ENCODE peak calls at places on chromosomes 11 and 22, in five cellular contexts. I, A, K, W and T are unnamed samples.

GRCh38 chr11:114243461-114244372 is 52.5 kb upstream of the NNMT start:
- DNase-seq in K (peak), I (peak), W (no peak), A (no peak), T (no peak)

GRCh38 chr11:57357827-57358226 is 19.7 kb downstream of the P2RX3 start:
- DNase-seq in I (no peak), W (no peak), K (no peak), A (no peak), T (peak)

GRCh38 chr11:59158206-59159068 is 13.5 kb upstream of the DTX4 start:
- DNase-seq in K (no peak), A (no peak), W (peak), I (peak), T (peak)

GRCh38 chr22:38284042-38284402 is 11.2 kb upstream of the TMEM184B start:
- DNase-seq in W (peak), K (peak), I (no peak), A (no peak), T (peak)

GRCh38 chr11:66768088-66768521 is 39.1 kb upstream of the SPTBN2 start:
- DNase-seq in W (no peak), A (no peak), I (no peak), K (no peak), T (peak)

GRCh38 chr11:112961751-112962747 is 829 bp downstream of the NCAM1 start:
- DNase-seq in W (no peak), K (no peak), A (peak), I (peak), T (no peak)

GRCh38 chr11:32334822-32335221 is 100.5 kb downstream of the WT1 start:
- DNase-seq in K (no peak), I (no peak), W (no peak), A (no peak), T (no peak)

GRCh38 chr11:69342588-69343330 is 48.8 kb downstream of the MYEOV start:
- DNase-seq in I (peak), W (no peak), K (no peak), A (no peak), T (no peak)

GRCh38 chr11:130478204-130478701 is 29.8 kb downstream of the ADAMTS15 start:
- DNase-seq in W (peak), A (peak), I (peak), K (peak), T (peak)

GRCh38 chr11:6655790-6656580 is at the start of gene DCHS1:
- DNase-seq in A (peak), I (no peak), K (peak), W (no peak), T (no peak)

GRCh38 chr22:49979587-49980264 is 19.2 kb downstream of the PIM3 start:
- DNase-seq in W (no peak), I (peak), A (no peak), K (no peak), T (peak)

GRCh38 chr11:84524422-84525051 is 1102.6 kb downstream of the DLG2 start:
- DNase-seq in W (no peak), K (no peak), A (no peak), I (no peak), T (peak)

GRCh38 chr22:48888466-48889208 is 939.0 kb downstream of the BRD1 start:
- DNase-seq in W (no peak), K (peak), I (no peak), A (no peak), T (no peak)

GRCh38 chr11:42552786-42553185 is 759.0 kb upstream of the API5 start:
- DNase-seq in K (no peak), I (peak), A (no peak), W (no peak), T (no peak)

GRCh38 chr11:92269021-92269420 is 44.4 kb downstream of the FAT3 start:
- DNase-seq in K (no peak), W (no peak), I (no peak), A (no peak), T (peak)

GRCh38 chr22:44587911-44588310 is 89.9 kb upstream of the RTL6 start:
- DNase-seq in W (no peak), K (no peak), I (no peak), A (no peak), T (no peak)

GRCh38 chr22:48740086-48740730 is 1087.5 kb downstream of the BRD1 start:
- DNase-seq in A (no peak), W (no peak), K (peak), I (no peak), T (no peak)

GRCh38 chr22:30822216-30823014 is 127.7 kb downstream of the OSBP2 start:
- DNase-seq in A (no peak), K (no peak), W (no peak), I (no peak), T (no peak)

GRCh38 chr11:111148116-111148515 is 97.4 kb upstream of the POU2AF2 start:
- DNase-seq in W (no peak), A (no peak), K (no peak), I (no peak), T (peak)

GRCh38 chr22:33579448-33580093 is 340.7 kb downstream of the LARGE1 start:
- DNase-seq in K (peak), A (peak), I (peak), W (peak), T (peak)

GRCh38 chr11:2811206-2812091 is 74.1 kb downstream of the CDKN1C start:
- DNase-seq in A (peak), W (no peak), K (no peak), I (no peak), T (no peak)

GRCh38 chr22:24289138-24289537 is 18.5 kb downstream of the SPECC1L start:
- DNase-seq in I (no peak), K (no peak), A (no peak), W (no peak), T (peak)

GRCh38 chr11:63609536-63609935 is 4.7 kb downstream of the PLAAT3 start:
- DNase-seq in K (peak), W (no peak), I (peak), A (peak), T (no peak)

GRCh38 chr22:36125994-36126531 is 34.5 kb downstream of the APOL3 start:
- DNase-seq in A (no peak), W (no peak), K (no peak), I (no peak), T (no peak)

GRCh38 chr22:45321827-45322226 is 12.1 kb downstream of the FAM118A start:
- DNase-seq in K (no peak), A (no peak), W (no peak), I (no peak), T (no peak)

GRCh38 chr11:72085836-72086475 is 5.3 kb downstream of the LRRC51 start:
- DNase-seq in K (no peak), I (no peak), A (no peak), W (no peak), T (no peak)

GRCh38 chr11:129119036-129119435 is 73.1 kb downstream of the ARHGAP32 start:
- DNase-seq in W (no peak), I (no peak), K (no peak), A (no peak), T (no peak)

GRCh38 chr11:43556892-43557291 is 123.6 kb upstream of the HSD17B12 start:
- DNase-seq in I (no peak), A (no peak), W (no peak), K (no peak), T (no peak)

GRCh38 chr22:37669586-37669985 is 5.8 kb upstream of the LGALS1 start:
- DNase-seq in K (no peak), W (no peak), I (no peak), A (no peak), T (peak)

GRCh38 chr11:16612801-16613400 is 125.5 kb upstream of the C11orf58 start:
- DNase-seq in A (no peak), I (no peak), W (peak), K (no peak), T (peak)
- H3K4me3 ChIP-seq in A (peak), I (no peak), W (peak), K (peak), T (peak)

GRCh38 chr11:116980136-116980793 is 118.0 kb downstream of the SIK3 start:
- DNase-seq in A (no peak), W (no peak), I (no peak), K (no peak), T (no peak)
- H3K4me3 ChIP-seq in A (no peak), W (no peak), I (no peak), K (no peak), T (no peak)

DNA sequence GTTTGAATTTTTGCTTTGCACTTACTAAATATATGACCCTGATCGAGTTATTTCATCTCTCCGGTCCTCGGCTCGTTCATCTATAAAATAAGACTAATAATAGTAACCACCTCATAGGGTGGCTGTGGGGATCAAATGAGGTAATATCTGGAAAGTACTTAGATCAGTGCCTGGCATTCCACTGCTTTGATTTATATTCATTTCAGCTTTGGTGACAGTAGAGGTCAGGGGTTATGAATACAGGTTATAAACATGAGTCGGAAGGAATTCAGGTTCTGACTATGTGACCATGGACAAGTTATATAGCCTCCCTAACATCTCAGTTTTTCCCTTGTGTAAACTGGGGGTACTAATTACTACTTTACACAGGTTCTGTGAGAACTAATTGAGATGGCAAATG is 2.8 kb upstream of the TEAD1 start:
- DNase-seq in W (no peak), I (no peak), A (no peak), K (no peak), T (peak)
- H3K4me3 ChIP-seq in W (no peak), I (no peak), A (no peak), K (no peak), T (no peak)

GRCh38 chr11:9260182-9261146 is 4.7 kb downstream of the DENND5A start:
- DNase-seq in W (no peak), I (peak), A (no peak), K (no peak), T (no peak)
- H3K4me3 ChIP-seq in W (no peak), I (no peak), A (no peak), K (no peak), T (no peak)

GRCh38 chr11:78139422-78140391 is at the start of gene ALG8:
- DNase-seq in W (peak), K (peak), A (peak), I (peak), T (peak)

GRCh38 chr11:78140392-78141077 is 1.1 kb upstream of the ALG8 start:
- DNase-seq in W (no peak), A (no peak), I (no peak), K (no peak), T (peak)

GRCh38 chr11:78132475-78132874 is 7.0 kb downstream of the ALG8 start:
- DNase-seq in K (no peak), A (no peak), I (no peak), W (no peak), T (no peak)

GRCh38 chr11:78138694-78139421 is 568 bp downstream of the ALG8 start:
- DNase-seq in W (no peak), K (no peak), A (no peak), I (no peak), T (no peak)

DNA sequence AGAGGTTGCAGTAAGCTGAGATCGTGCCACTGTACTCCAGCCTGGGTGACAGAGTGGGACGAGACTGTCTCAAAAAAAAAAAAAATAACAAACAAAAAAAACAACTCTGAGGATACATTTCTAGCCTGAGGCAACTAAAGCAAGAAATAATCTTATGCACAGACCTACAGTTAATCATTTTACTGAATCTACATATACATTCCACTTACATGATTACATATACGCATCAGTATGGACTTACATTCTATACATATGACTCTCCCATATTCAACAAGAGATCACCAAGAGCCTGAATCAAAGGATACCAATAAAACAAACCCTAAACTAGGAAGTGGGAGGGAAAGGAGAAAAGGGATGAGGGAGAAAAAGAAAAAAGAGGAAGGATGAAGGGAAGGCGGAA is 1.1 kb downstream of the ALG8 start:
- DNase-seq in K (no peak), A (no peak), I (no peak), W (no peak), T (no peak)
- H3K4me3 ChIP-seq in K (no peak), A (no peak), I (no peak), W (peak), T (no peak)

GRCh38 chr11:61507962-61508824 is at the start of gene LRRC10B:
- DNase-seq in I (peak), K (no peak), A (no peak), W (no peak), T (no peak)
- H3K4me3 ChIP-seq in I (no peak), K (peak), A (peak), W (peak), T (no peak)

GRCh38 chr11:86193297-86194095 is 51.1 kb upstream of the EED start:
- DNase-seq in W (peak), I (peak), A (peak), K (peak), T (peak)
- H3K4me3 ChIP-seq in W (peak), I (no peak), A (peak), K (no peak), T (no peak)

GRCh38 chr11:46666982-46667590 is 33.3 kb downstream of the ARHGAP1 start:
- DNase-seq in A (peak), W (peak), K (peak), I (peak), T (no peak)
- H3K4me3 ChIP-seq in A (no peak), W (no peak), K (no peak), I (no peak), T (no peak)